ENCODE peak calls at places on chromosomes 11 and 22, in five cellular contexts. L is brain microvascular endothelial cell, W is anterior cingulate cortex, A is frontal cortex, O is Caco-2. R is an unnamed sample.

GRCh38 chr22:43750751-43751150 is 61.4 kb downstream of the EFCAB6 start:
- DNase-seq in A (no peak), O (no peak), W (no peak), L (no peak), R (no peak)

GRCh38 chr11:9405721-9406120 is 21.3 kb downstream of the IPO7 start:
- DNase-seq in W (no peak), O (no peak), L (no peak), A (no peak), R (no peak)

GRCh38 chr22:21837184-21837979 is 30.1 kb downstream of the MAPK1 start:
- DNase-seq in W (no peak), O (no peak), L (peak), A (peak), R (no peak)

GRCh38 chr22:29457730-29458129 is 19.3 kb downstream of the RFPL1 start:
- DNase-seq in L (peak), O (peak), A (peak), W (no peak), R (peak)

GRCh38 chr22:43241138-43241597 is 54.2 kb upstream of the TTLL12 start:
- DNase-seq in O (no peak), A (no peak), W (no peak), L (no peak), R (no peak)

GRCh38 chr11:120194166-120194565 is 16.7 kb upstream of the OAF start:
- DNase-seq in O (no peak), L (no peak), A (no peak), W (no peak), R (no peak)

GRCh38 chr22:41023299-41023623 is 69.1 kb upstream of the EP300 start:
- DNase-seq in A (no peak), L (no peak), O (no peak), W (no peak), R (peak)

GRCh38 chr11:636511-637332 is at the start of gene DRD4:
- DNase-seq in A (no peak), W (no peak), O (no peak), L (no peak), R (no peak)

GRCh38 chr11:109527496-109527895 is 105.5 kb downstream of the C11orf87 start:
- DNase-seq in O (no peak), W (no peak), L (no peak), A (no peak), R (no peak)

GRCh38 chr11:102062106-102062505 is 14.9 kb downstream of the CFAP300 start:
- DNase-seq in W (no peak), L (no peak), A (no peak), O (no peak), R (no peak)

GRCh38 chr11:92861641-92862040 is 107.8 kb upstream of the MTNR1B start:
- DNase-seq in W (no peak), O (no peak), L (no peak), A (no peak), R (no peak)

GRCh38 chr22:41983516-41983915 is 14.3 kb downstream of the SEPTIN3 start:
- DNase-seq in W (no peak), O (no peak), L (no peak), A (no peak), R (no peak)

GRCh38 chr11:89625171-89625570 is 84.9 kb upstream of the TRIM77 start:
- DNase-seq in W (no peak), L (no peak), O (no peak), A (no peak), R (no peak)

GRCh38 chr11:47924184-47924671 is 56.1 kb upstream of the PTPRJ start:
- DNase-seq in W (no peak), O (peak), L (peak), A (no peak), R (no peak)

GRCh38 chr11:31802990-31803812 is 7.9 kb downstream of the PAX6 start:
- DNase-seq in W (no peak), O (no peak), A (peak), L (no peak), R (no peak)

GRCh38 chr11:62108971-62109391 is 14.8 kb upstream of the INCENP start:
- DNase-seq in A (no peak), W (no peak), O (no peak), L (peak), R (no peak)

GRCh38 chr11:37689951-37690350 is 1091.9 kb upstream of the RAG2 start:
- DNase-seq in A (no peak), W (no peak), L (no peak), O (no peak), R (no peak)

GRCh38 chr11:884578-885070 is 26.0 kb downstream of the CHID1 start:
- DNase-seq in O (no peak), W (no peak), L (no peak), A (no peak), R (no peak)

GRCh38 chr22:46002757-46003270 is 25.9 kb upstream of the WNT7B start:
- DNase-seq in L (no peak), A (no peak), O (no peak), W (no peak), R (no peak)